ENCODE peak calls at places on chromosomes 5 and 9, in five cellular contexts. G is HepG2, Q is esophagus squamous epithelium, Y is prostate gland, C is gastrocnemius medialis. U is an unnamed sample.

GRCh38 chr9:116271991-116272390 is 118.4 kb downstream of the PAPPA start:
- DNase-seq in Y (no peak), C (no peak), G (no peak), Q (no peak), U (no peak)

GRCh38 chr9:95610006-95610785 is 93.4 kb upstream of the PTCH1 start:
- DNase-seq in G (no peak), Y (no peak), C (no peak), Q (no peak), U (peak)

GRCh38 chr9:97808415-97808814 is 44.6 kb upstream of the FOXE1 start:
- DNase-seq in Q (no peak), Y (no peak), C (no peak), G (no peak), U (no peak)

GRCh38 chr5:17665836-17666235 is 31.6 kb downstream of the TAF11L14 start:
- DNase-seq in G (no peak), C (no peak), Y (no peak), Q (no peak), U (no peak)

GRCh38 chr5:75214928-75215327 is 21.8 kb downstream of the ANKRD31 start:
- DNase-seq in Y (no peak), G (peak), Q (no peak), C (no peak), U (no peak)

GRCh38 chr9:69223605-69224004 is 49.5 kb downstream of the TJP2 start:
- DNase-seq in Q (no peak), G (peak), Y (no peak), C (no peak), U (no peak)

GRCh38 chr5:176365663-176366574 is 632 bp downstream of the ARL10 start:
- DNase-seq in G (no peak), C (no peak), Y (no peak), Q (no peak), U (no peak)

GRCh38 chr5:95958308-95959014 is 3.2 kb downstream of the ELL2 start:
- DNase-seq in Q (no peak), C (no peak), Y (peak), G (peak), U (no peak)

GRCh38 chr5:100469780-100470179 is 65.4 kb upstream of the FAM174A start:
- DNase-seq in G (no peak), C (no peak), Y (no peak), Q (no peak), U (no peak)

GRCh38 chr9:129401623-129402340 is 219.1 kb downstream of the C9orf50 start:
- DNase-seq in C (no peak), G (no peak), Y (no peak), Q (no peak), U (no peak)

GRCh38 chr9:114968710-114969109 is 38.3 kb upstream of the TNFSF8 start:
- DNase-seq in C (no peak), Y (no peak), Q (no peak), G (no peak), U (no peak)

GRCh38 chr5:13934125-13934524 is 10.4 kb downstream of the DNAH5 start:
- DNase-seq in Y (no peak), C (no peak), G (no peak), Q (no peak), U (no peak)
- TF ChIP-seq CTCF in Y (no peak), C (no peak), G (no peak), Q (no peak), U (no peak)

DNA sequence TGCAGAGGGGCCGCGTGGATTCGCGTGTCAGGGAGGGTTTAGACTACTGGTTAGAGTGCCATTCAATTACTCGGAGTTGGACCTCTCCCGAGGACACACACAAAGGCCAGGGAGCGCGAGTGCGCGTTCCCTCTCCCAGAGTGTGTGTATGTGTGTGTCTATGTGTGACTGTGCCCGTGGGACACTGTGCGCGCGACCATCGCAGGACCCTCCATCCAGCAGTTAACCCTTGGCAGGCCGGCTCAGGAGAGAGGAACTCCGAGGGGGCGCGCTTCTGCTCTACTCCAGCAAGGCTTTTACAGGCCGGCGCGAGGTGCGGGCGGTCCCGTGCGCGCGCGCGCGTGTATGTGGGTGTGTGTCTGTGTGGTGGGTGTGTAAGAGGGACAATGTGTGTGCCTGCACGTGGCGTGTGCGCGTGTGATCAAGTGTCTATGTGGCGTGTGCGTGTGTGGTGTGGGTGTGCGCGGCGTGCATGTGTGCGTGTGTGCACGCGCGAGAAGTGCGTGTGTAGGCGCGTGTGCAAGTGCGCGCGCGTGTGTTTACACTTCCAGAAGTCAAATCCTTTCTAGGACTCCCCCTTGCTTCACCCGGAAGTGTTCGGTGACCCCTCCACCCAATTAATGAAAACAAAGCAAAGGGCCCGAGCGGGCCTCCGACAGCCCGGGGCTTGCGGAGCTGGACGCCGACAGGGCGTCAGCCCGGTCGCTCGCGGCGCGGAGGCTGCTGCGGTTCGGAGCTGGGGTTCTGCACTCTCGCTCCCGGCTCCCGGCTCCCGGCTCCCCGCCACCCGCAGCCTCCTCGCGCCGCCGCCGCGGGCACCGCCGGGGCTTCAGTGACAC is 75.3 kb upstream of the TBCA start:
- DNase-seq in C (no peak), Y (no peak), Q (no peak), G (no peak), U (no peak)
- TF ChIP-seq POLR2A in C (no peak), Y (no peak), Q (no peak), G (no peak), U (no peak)

GRCh38 chr9:93391898-93392297 is 59.6 kb upstream of the FAM120A start:
- DNase-seq in Q (no peak), C (no peak), Y (no peak), G (no peak), U (no peak)
- H3K4me3 ChIP-seq in Q (no peak), C (no peak), Y (no peak), G (no peak), U (no peak)

GRCh38 chr5:23977996-23978395 is 470.6 kb downstream of the PRDM9 start:
- DNase-seq in Y (no peak), C (no peak), G (peak), Q (no peak), U (no peak)
- TF ChIP-seq CTCF in Y (no peak), C (no peak), G (no peak), Q (no peak), U (no peak)

DNA sequence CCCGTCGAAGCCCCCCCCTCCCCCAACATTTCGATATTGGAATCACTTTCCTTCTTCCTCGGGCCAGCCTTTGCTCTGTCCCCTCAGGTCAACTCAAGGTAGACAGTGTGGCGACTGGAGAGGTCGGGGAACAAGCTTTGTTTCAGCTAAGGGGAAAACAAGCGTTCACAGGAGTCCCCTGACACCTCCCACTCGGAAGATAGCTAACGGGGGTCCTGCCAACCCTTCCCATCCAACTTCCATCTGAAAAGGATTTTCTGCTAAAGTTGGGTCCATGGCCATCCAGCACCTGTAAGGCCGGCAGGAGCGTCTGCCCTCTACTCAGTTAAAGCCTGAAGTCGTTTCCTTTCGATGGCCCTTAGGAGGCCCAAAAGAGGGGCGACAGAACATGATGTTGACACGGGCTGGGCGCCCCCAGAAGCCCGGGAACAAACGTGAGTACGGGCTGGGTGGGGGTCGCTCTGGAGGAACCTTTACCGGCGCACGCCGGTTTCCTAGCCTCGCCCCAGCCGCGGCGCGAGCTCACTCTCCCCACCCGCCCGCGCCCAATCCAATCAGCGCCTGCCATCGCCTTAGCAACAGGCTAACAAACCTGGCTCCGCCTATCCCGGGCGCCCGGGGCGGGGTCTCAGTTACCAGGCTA is 2.5 kb downstream of the ARRDC3 start:
- DNase-seq in Q (peak), G (peak), C (peak), Y (peak), U (peak)
- TF ChIP-seq POLR2A in Q (peak), G (peak), C (peak), Y (peak), U (peak)

U was measured in lower leg skin.